ENCODE peak calls at places on chromosomes 2 and 18, in seven cellular contexts. U is MM.1S; A is head of caudate nucleus; D is NCI-H460; J is skeletal muscle cell; N is left lung; F is CD8-positive, alpha-beta memory T cell. E is an unnamed sample.

GRCh38 chr2:7190587-7191320 is 273.5 kb downstream of the RNF144A start:
- DNase-seq in U (no peak), A (no peak), D (no peak), J (no peak), N (no peak), F (no peak), E (no peak)

GRCh38 chr2:1143129-1143528 is 192.5 kb downstream of the SNTG2 start:
- DNase-seq in U (no peak), A (no peak), D (no peak), J (no peak), N (no peak), F (no peak), E (no peak)

GRCh38 chr2:31132786-31133185 is 5.5 kb downstream of the GALNT14 start:
- DNase-seq in U (no peak), A (no peak), D (no peak), J (no peak), N (no peak), F (no peak), E (no peak)

GRCh38 chr2:8605350-8606065 is 76.3 kb upstream of the ID2 start:
- DNase-seq in U (peak), A (no peak), D (peak), J (peak), N (no peak), F (no peak), E (no peak)

GRCh38 chr2:231185886-231186285 is 12.5 kb upstream of the ARMC9 start:
- DNase-seq in U (no peak), A (no peak), D (no peak), J (no peak), N (no peak), F (no peak), E (no peak)

GRCh38 chr2:170030040-170030439 is 147.9 kb upstream of the MYO3B start:
- DNase-seq in U (no peak), A (no peak), D (no peak), J (no peak), N (no peak), F (no peak), E (no peak)

GRCh38 chr18:79555885-79556284 is 123.7 kb upstream of the CTDP1 start:
- DNase-seq in U (no peak), A (peak), D (no peak), J (no peak), N (peak), F (no peak), E (no peak)

GRCh38 chr2:203880557-203881125 is 13.1 kb downstream of the CTLA4 start:
- DNase-seq in U (no peak), A (no peak), D (no peak), J (no peak), N (no peak), F (no peak), E (no peak)

GRCh38 chr2:157052685-157053224 is 204.8 kb upstream of the GALNT5 start:
- DNase-seq in U (no peak), A (no peak), D (peak), J (peak), N (no peak), F (no peak), E (no peak)

GRCh38 chr2:219230201-219230540 is 565 bp downstream of the ANKZF1 start:
- DNase-seq in U (peak), A (peak), D (no peak), J (no peak), N (peak), F (peak), E (peak)

GRCh38 chr18:34929336-34929780 is 111.9 kb upstream of the MAPRE2 start:
- DNase-seq in U (no peak), A (no peak), D (peak), J (peak), N (no peak), F (no peak), E (no peak)

GRCh38 chr2:45964226-45964841 is 312.9 kb downstream of the PRKCE start:
- DNase-seq in U (no peak), A (peak), D (peak), J (peak), N (peak), F (no peak), E (no peak)

GRCh38 chr2:172403881-172404470 is 23.4 kb upstream of the ITGA6 start:
- DNase-seq in U (no peak), A (no peak), D (no peak), J (no peak), N (no peak), F (no peak), E (no peak)

GRCh38 chr2:68157002-68157401 is 686 bp upstream of the PNO1 start:
- DNase-seq in U (no peak), A (no peak), D (no peak), J (no peak), N (peak), F (no peak), E (no peak)

GRCh38 chr2:162732946-162733698 is 105.4 kb downstream of the KCNH7 start:
- DNase-seq in U (peak), A (no peak), D (no peak), J (no peak), N (no peak), F (no peak), E (no peak)

GRCh38 chr2:165678882-165679281 is 115.2 kb downstream of the GALNT3 start:
- DNase-seq in U (no peak), A (peak), D (no peak), J (no peak), N (no peak), F (no peak), E (no peak)

GRCh38 chr2:230864605-230865323 is at the start of gene ITM2C:
- DNase-seq in U (peak), A (peak), D (peak), J (no peak), N (peak), F (peak), E (peak)

GRCh38 chr18:48657446-48658120 is 118.8 kb downstream of the CTIF start:
- DNase-seq in U (no peak), A (peak), D (no peak), J (peak), N (no peak), F (no peak), E (no peak)

GRCh38 chr2:27627963-27628766 is 647 bp downstream of the CCDC121 start:
- DNase-seq in U (no peak), A (peak), D (no peak), J (peak), N (peak), F (no peak), E (no peak)

GRCh38 chr2:168663993-168664392 is 138.4 kb upstream of the NOSTRIN start:
- DNase-seq in U (no peak), A (no peak), D (no peak), J (no peak), N (no peak), F (no peak), E (no peak)

GRCh38 chr2:139836769-139837168 is 1056.6 kb upstream of the NXPH2 start:
- DNase-seq in U (no peak), A (no peak), D (no peak), J (no peak), N (no peak), F (no peak), E (no peak)

GRCh38 chr2:199602896-199603482 is 145.2 kb upstream of the SATB2 start:
- DNase-seq in U (no peak), A (no peak), D (no peak), J (no peak), N (no peak), F (no peak), E (no peak)

GRCh38 chr18:2848145-2848878 is 1.5 kb downstream of the EMILIN2 start:
- DNase-seq in U (no peak), A (no peak), D (no peak), J (no peak), N (no peak), F (no peak), E (peak)

GRCh38 chr2:72141032-72141645 is 6.5 kb downstream of the CYP26B1 start:
- DNase-seq in U (no peak), A (no peak), D (no peak), J (no peak), N (no peak), F (no peak), E (no peak)

GRCh38 chr18:79883461-79884295 is 67.8 kb downstream of the SLC66A2 start:
- DNase-seq in U (no peak), A (no peak), D (no peak), J (no peak), N (peak), F (no peak), E (no peak)

GRCh38 chr2:241636182-241636982 is 576 bp downstream of the THAP4 start:
- DNase-seq in U (peak), A (no peak), D (no peak), J (no peak), N (peak), F (peak), E (peak)

GRCh38 chr2:715847-716573 is 38.8 kb upstream of the TMEM18 start:
- DNase-seq in U (no peak), A (no peak), D (peak), J (no peak), N (peak), F (no peak), E (no peak)

GRCh38 chr2:145960479-145961163 is 1440.7 kb upstream of the ZEB2 start:
- DNase-seq in U (no peak), A (no peak), D (no peak), J (no peak), N (peak), F (no peak), E (no peak)

GRCh38 chr2:18505703-18506341 is 54.6 kb downstream of the RDH14 start:
- DNase-seq in U (no peak), A (no peak), D (no peak), J (no peak), N (no peak), F (no peak), E (no peak)

GRCh38 chr2:220707261-220707660 is 864.8 kb downstream of the EPHA4 start:
- DNase-seq in U (no peak), A (no peak), D (no peak), J (no peak), N (no peak), F (no peak), E (no peak)

GRCh38 chr2:225056330-225057073 is 14.2 kb upstream of the DOCK10 start:
- DNase-seq in U (no peak), A (no peak), D (no peak), J (peak), N (no peak), F (no peak), E (no peak)

E was measured in naive B cell.